ENCODE peak calls at places on chromosome 3, in five cellular contexts. C, E, X, H and Q are unnamed samples. For H3K4me1 and H3K9me3, the result is how much of the 10 kb centered on the place peaks cover.

GRCh38 chr3:88775026-88775690 is 332.3 kb upstream of the EPHA3 start:
- DNase-seq in C (no peak), E (no peak), H (no peak), X (no peak), Q (no peak)

GRCh38 chr3:127670761-127671522 is 1.8 kb upstream of the ABTB1 start:
- DNase-seq in C (no peak), E (no peak), X (no peak), H (no peak), Q (no peak)

GRCh38 chr3:110246796-110247369 is 824.7 kb upstream of the NECTIN3 start:
- DNase-seq in H (no peak), C (no peak), X (no peak), E (no peak), Q (peak)

GRCh38 chr3:187767266-187768032 is 22.2 kb upstream of the BCL6 start:
- DNase-seq in H (no peak), C (no peak), X (no peak), E (peak), Q (peak)

GRCh38 chr3:11154036-11154952 is at the start of gene HRH1:
- DNase-seq in H (no peak), C (peak), X (no peak), E (no peak), Q (no peak)

GRCh38 chr3:184562875-184563568 is 1.4 kb downstream of the EPHB3 start:
- DNase-seq in H (no peak), X (no peak), C (no peak), E (peak), Q (peak)

GRCh38 chr3:18713576-18713951 is 288.4 kb upstream of the SATB1 start:
- DNase-seq in H (no peak), E (no peak), C (no peak), X (no peak), Q (no peak)

GRCh38 chr3:177351757-177352158 is 154.5 kb upstream of the TBL1XR1 start:
- DNase-seq in E (no peak), X (no peak), H (no peak), C (no peak), Q (no peak)

GRCh38 chr3:135159848-135160247 is 364.8 kb downstream of the EPHB1 start:
- DNase-seq in C (no peak), X (no peak), E (no peak), H (no peak), Q (no peak)

GRCh38 chr3:108472011-108472591 is 38.3 kb downstream of the MYH15 start:
- DNase-seq in X (no peak), E (peak), H (no peak), C (no peak), Q (peak)

GRCh38 chr3:58021072-58021959 is 13.1 kb downstream of the FLNB start:
- DNase-seq in H (no peak), C (no peak), E (no peak), X (peak), Q (no peak)

GRCh38 chr3:42090973-42091731 is at the start of gene TRAK1:
- DNase-seq in X (no peak), E (no peak), H (no peak), C (no peak), Q (no peak)

GRCh38 chr3:101184111-101184510 is 136.3 kb downstream of the IMPG2 start:
- DNase-seq in E (no peak), H (no peak), C (no peak), X (no peak), Q (peak)

GRCh38 chr3:99575683-99576082 is 62.7 kb upstream of the COL8A1 start:
- DNase-seq in C (no peak), E (no peak), X (no peak), H (no peak), Q (no peak)

GRCh38 chr3:34668915-34669314 is 870.5 kb downstream of the PDCD6IP start:
- DNase-seq in H (no peak), X (no peak), E (no peak), C (no peak), Q (no peak)
- H3K4me1 ChIP-seq in H (under half), X (under half), E (under half), C (under half), Q (under half)

DNA sequence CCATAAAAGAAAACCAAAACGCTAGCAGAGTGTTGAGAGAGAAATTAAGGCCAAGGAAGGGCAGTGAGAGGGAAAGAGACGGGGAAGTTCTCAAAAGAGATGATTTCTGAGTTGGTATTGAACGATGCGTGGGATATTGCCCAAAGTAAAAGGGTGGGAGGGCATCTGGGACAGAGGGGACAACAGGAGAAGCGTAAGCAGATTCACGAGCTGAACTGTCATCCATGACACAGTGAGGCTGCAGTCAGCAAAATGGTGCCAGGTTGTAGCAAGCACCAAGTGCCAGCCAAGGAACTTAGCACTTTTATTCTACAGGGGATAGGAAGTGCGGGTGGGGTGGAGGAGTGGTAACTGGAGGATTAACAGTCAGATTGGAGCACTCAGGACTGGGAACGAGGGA is 11.8 kb downstream of the NCEH1 start:
- DNase-seq in C (no peak), E (no peak), X (no peak), H (no peak), Q (no peak)
- H3K9me3 ChIP-seq in C (under half), E (under half), X (under half), H (under half), Q (under half)

DNA sequence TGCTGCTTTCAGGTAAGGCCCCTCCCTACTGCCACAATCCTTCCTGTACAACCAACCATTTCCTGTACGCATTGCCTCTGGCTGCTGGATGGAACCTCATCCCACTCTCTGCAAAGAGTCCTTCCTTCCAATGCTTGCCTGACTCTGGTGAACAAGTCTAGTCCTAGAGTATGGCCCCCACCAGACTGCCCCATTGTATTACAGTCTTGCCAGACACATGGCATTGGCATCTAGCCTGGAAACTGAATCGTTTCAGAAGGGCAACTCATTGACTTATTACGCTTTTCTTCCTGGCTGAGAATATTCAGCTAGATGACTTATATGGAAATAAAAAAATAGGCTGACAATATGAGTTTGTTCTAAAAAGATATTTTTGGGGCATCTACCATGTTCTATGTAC is 170.3 kb downstream of the SUCLG2 start:
- DNase-seq in C (no peak), E (no peak), H (no peak), X (no peak), Q (no peak)
- H2BK15ac ChIP-seq in C (no peak), E (no peak), H (no peak), X (no peak), Q (no peak)

GRCh38 chr3:48466386-48467109 is 20.0 kb downstream of the ATRIP start:
- DNase-seq in H (no peak), X (peak), E (no peak), C (no peak), Q (no peak)

GRCh38 chr3:48467473-48468267 is 21.1 kb downstream of the ATRIP start:
- DNase-seq in H (no peak), C (no peak), E (no peak), X (no peak), Q (no peak)

GRCh38 chr3:48465531-48466378 is 19.2 kb downstream of the ATRIP start:
- DNase-seq in X (peak), H (peak), C (peak), E (peak), Q (peak)

GRCh38 chr3:48468329-48468731 is 21.8 kb downstream of the ATRIP start:
- DNase-seq in E (no peak), X (no peak), H (no peak), C (no peak), Q (no peak)

DNA sequence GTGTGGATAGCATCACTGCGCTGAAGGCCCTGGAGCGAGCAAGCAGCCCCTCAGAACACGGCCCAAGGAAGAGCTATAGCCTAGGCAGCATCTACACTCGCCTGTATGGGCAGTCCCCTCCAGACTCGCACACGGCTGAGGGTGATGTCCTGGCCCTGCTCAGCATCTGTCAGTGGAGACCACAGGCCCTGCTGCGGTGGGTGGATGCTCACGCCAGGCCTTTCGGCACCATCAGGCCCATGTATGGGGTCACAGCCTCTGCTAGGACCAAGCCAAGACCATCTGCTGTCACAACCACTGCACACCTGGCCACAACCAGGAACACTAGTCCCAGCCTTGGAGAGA is 20.5 kb downstream of the ATRIP start:
- DNase-seq in E (no peak), X (no peak), C (no peak), H (no peak), Q (no peak)
- H3K4me1 ChIP-seq in E (under half), X (under half), C (under half), H (under half), Q (under half)

DNA sequence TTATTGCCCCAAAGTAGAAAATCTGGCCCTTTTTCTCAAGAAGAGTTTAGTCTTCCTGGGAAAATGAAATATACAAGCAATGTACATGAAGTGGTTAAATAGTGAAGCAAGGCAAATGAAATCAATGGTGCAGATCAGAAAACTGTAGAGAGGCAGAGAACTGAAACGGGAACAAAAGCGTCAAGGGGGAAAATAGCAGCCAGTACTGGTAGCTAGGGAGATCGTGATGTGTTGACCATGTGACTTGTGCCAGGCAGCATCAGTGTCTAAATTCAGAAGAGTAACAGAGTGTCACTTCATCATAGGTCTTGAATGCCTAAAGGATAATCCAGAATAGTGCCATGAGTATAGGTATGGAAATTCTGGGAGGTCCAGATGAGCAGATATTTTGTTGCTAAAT is 163.1 kb downstream of the CHL1 start:
- DNase-seq in X (no peak), H (no peak), E (no peak), C (no peak), Q (no peak)
- H3K9me3 ChIP-seq in X (under half), H (under half), E (under half), C (under half), Q (under half)